ENCODE peak calls at places on chromosomes 1 and 21, in four cellular contexts. K, O, L and F are unnamed samples.

GRCh38 chr1:235950318-235950717 is 83.6 kb upstream of the LYST start:
- DNase-seq in K (no peak), O (no peak), L (no peak), F (no peak)

GRCh38 chr1:42940851-42941639 is 17.6 kb downstream of the SLC2A1 start:
- DNase-seq in K (peak; percentile 63), O (no peak), L (no peak), F (no peak)

GRCh38 chr1:17125756-17126237 is 6.5 kb upstream of the PADI2 start:
- DNase-seq in K (peak; percentile 66), O (peak; percentile 92), L (peak; percentile 90), F (no peak)

GRCh38 chr1:24203404-24203803 is 16.3 kb upstream of the IFNLR1 start:
- DNase-seq in K (no peak), O (no peak), L (no peak), F (no peak)

GRCh38 chr21:39348355-39349210 is at the start of gene HMGN1:
- DNase-seq in K (peak; percentile 73), O (peak; percentile 84), L (peak; percentile 81), F (peak; percentile 24)

GRCh38 chr1:25343872-25344271 is 5.7 kb downstream of the TMEM50A start:
- DNase-seq in K (no peak), O (no peak), L (no peak), F (no peak)

GRCh38 chr1:153790996-153791855 is 16.0 kb downstream of the SLC27A3 start:
- DNase-seq in K (no peak), O (no peak), L (no peak), F (peak; percentile 95)

GRCh38 chr1:111570781-111571181 is 48.8 kb upstream of the RAP1A start:
- DNase-seq in K (no peak), O (peak; percentile 48), L (no peak), F (no peak)

GRCh38 chr1:229810140-229810539 is 184.1 kb downstream of the URB2 start:
- DNase-seq in K (no peak), O (no peak), L (no peak), F (no peak)

GRCh38 chr1:43651922-43652321 is 2.0 kb downstream of the KDM4A start:
- DNase-seq in K (no peak), O (no peak), L (no peak), F (no peak)

GRCh38 chr1:927741-928140 is 4.0 kb downstream of the SAMD11 start:
- DNase-seq in K (no peak), O (no peak), L (no peak), F (no peak)
- TF ChIP-seq CHD2 in K (no peak), O (no peak), L (no peak), F (no peak)

DNA sequence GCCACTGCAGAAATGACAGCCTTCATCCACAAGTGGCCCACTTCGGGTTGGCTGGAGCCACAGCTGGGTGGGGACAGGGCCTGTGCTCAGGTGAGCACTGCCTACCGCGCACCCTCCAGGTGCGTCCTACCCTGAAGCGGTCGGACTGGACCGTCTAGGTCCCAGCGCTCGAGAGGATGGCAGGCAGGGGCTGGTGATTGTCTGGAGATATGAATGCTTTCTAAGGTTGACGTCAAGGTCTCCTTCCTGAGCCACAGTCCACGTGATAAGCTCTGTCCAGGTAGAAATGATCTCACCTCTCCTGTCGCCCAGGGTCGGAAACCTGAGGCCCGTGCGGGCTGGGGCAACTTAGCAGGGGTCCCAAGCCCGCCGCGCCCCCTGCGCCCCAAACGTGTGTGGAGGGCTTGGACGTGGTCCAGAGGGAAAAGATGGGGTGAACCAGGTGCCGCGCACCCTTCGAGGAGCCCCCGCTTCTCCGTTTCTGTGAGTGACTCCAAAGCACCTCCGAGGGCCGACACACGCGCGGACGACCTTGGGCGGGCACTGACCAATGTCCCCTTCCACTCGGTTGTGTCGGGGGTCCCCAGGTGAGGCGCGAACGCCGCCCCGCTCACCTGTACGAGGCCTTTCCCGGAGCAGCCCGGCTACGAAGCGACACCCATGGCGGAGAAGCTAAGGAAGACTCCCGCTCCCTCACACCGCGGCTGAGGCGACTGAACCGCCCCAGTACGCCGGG is 853 bp upstream of the DOP1B start:
- DNase-seq in K (no peak), O (no peak), L (no peak), F (no peak)
- TF ChIP-seq FOXM1 in K (no peak), O (no peak), L (no peak), F (no peak)

GRCh38 chr1:20276428-20276827 is 14.2 kb upstream of the VWA5B1 start:
- DNase-seq in K (no peak), O (no peak), L (peak; percentile 57), F (no peak)

GRCh38 chr1:20280399-20280798 is 10.3 kb upstream of the VWA5B1 start:
- DNase-seq in K (no peak), O (no peak), L (peak; percentile 23), F (no peak)

GRCh38 chr1:20280906-20281305 is 9.8 kb upstream of the VWA5B1 start:
- DNase-seq in K (no peak), O (no peak), L (no peak), F (no peak)

GRCh38 chr1:20279507-20279906 is 11.2 kb upstream of the VWA5B1 start:
- DNase-seq in K (no peak), O (no peak), L (no peak), F (no peak)

DNA sequence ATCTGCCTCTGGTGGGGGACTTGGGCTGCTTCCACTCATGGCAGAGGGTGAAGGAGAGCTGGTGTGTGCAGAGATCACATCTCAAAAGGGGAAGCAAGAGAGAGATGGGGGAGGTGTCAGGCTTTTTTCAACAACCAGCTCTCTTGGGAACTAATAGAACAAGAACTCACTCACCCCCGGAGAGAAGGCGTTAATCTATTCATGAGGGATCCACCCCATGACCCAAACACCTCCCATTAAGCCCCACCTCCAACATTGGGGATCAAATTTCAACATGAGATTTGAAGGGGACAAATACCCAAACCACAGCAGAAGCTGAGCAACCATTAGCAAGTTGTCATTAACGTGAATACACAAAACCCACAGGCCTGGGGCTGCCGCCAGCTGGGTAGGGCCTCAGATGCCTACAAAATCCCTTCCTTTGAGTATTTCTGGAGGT is 12.0 kb upstream of the VWA5B1 start:
- DNase-seq in K (no peak), O (no peak), L (no peak), F (no peak)
- TF ChIP-seq CHD2 in K (no peak), O (no peak), L (no peak), F (no peak)

DNA sequence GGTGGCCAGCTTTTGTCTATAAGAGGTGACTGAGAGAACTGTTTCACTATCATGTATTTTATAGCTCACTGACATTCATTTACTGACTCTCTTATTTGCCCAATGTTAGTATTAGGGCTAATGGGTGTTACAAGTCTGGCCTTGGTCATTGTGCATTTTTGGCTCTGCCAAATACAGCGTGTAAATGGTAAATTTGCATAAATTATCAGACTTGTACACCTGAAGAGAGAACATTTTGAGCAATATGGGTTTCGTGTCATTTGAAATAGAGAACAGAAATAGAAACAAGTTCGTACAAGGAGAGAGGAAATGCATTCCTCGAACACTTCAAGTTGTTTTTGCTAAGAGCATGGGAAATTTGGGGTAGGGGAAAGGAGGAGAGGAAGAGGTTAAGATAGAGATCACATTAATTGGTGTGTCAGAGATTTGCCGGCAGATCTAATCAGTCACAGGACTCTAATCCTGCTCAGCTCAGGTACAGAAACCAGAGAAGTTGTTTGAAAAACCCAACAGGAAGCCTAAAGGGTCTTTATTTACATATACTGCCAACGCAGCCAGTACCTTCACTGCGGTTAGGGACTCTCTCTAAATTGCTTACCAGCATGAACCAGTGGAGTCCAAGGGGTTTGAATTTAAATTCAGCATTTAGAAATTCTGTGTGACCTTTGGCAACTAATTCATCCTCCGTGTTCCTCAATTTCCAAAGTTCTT is 261.5 kb downstream of the GPATCH2 start:
- DNase-seq in K (no peak), O (no peak), L (no peak), F (peak; percentile 33)
- TF ChIP-seq FOXM1 in K (no peak), O (no peak), L (no peak), F (no peak)

DNA sequence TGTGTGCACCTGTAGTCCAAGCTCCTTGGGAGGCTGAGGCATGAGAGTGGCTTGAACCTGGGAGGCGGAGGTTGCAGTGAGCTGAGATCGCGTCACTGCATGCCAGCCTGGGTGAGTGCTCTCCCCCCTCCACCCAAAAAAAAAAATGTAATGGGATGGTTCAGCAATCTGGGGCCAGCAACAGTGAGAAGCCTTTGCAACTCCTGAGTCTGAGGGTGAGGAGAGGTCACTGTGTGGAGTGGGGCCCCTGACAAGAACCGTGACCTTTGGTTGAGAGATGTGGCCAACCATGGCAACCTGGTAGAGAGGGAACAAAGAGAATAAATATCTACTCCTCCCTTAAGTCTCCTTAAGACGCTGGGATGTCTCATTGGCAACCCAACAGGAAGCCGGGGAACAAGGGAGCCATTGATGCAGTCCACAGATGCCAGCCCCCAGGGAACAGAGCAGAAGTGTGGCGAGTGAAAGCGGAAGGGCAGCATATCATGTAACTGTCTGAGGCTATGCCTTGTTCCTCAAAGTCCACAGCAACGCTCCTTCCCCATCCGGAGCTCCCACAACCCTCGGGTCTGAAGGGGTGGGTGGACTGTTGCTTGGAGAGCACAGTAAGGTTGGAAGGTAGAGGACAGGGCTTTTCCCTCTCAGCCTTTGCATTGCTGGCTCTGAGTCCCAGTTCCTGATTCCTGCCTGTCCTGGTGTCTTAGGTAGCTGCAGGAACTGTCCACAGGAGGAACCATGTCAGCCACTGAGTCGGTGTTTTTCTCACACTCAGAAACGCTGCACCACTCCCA is 8.3 kb downstream of the TRNP1 start:
- DNase-seq in K (peak; percentile 50), O (no peak), L (no peak), F (peak; percentile 38)
- TF ChIP-seq CHD2 in K (no peak), O (no peak), L (no peak), F (no peak)

GRCh38 chr1:218524526-218524925 is 179.4 kb downstream of the TGFB2 start:
- DNase-seq in K (no peak), O (no peak), L (no peak), F (no peak)

GRCh38 chr1:218525451-218526197 is 180.5 kb downstream of the TGFB2 start:
- DNase-seq in K (no peak), O (no peak), L (no peak), F (no peak)

GRCh38 chr1:218518341-218518740 is 173.2 kb downstream of the TGFB2 start:
- DNase-seq in K (no peak), O (no peak), L (no peak), F (no peak)

GRCh38 chr1:218524986-218525385 is 179.8 kb downstream of the TGFB2 start:
- DNase-seq in K (no peak), O (no peak), L (no peak), F (no peak)

GRCh38 chr1:218521414-218522169 is 176.5 kb downstream of the TGFB2 start:
- DNase-seq in K (peak; percentile 45), O (peak; percentile 65), L (no peak), F (no peak)
- TF ChIP-seq FOXM1 in K (no peak), O (no peak), L (no peak), F (no peak)